ENCODE peak calls at places on chromosomes 6 and 20, in nine cellular contexts. Y, H, K, I, E, L, Z, N and C are unnamed samples.

GRCh38 chr6:47404436-47404835 is 73.2 kb upstream of the CD2AP start:
- DNase-seq in Y (no peak), H (no peak), K (peak; percentile 82), I (no peak), E (no peak), L (no peak), Z (no peak), N (no peak), C (no peak)

GRCh38 chr20:18401305-18401704 is 65.5 kb downstream of the DZANK1 start:
- DNase-seq in Y (no peak), H (no peak), K (no peak), I (no peak), E (no peak), L (no peak), Z (no peak), N (no peak), C (no peak)

GRCh38 chr20:10927011-10927583 is 253.3 kb upstream of the JAG1 start:
- DNase-seq in Y (no peak), H (no peak), K (no peak), I (no peak), E (no peak), L (no peak), Z (no peak), N (no peak), C (no peak)

GRCh38 chr6:24614048-24614420 is 32.0 kb downstream of the KIAA0319 start:
- DNase-seq in Y (no peak), H (no peak), K (no peak), I (no peak), E (no peak), L (no peak), Z (no peak), N (no peak), C (no peak)

GRCh38 chr6:168432196-168432595 is 8.8 kb upstream of the SMOC2 start:
- DNase-seq in Y (no peak), H (peak; percentile 33), K (no peak), I (no peak), E (no peak), L (no peak), Z (no peak), N (no peak), C (no peak)

GRCh38 chr6:165042912-165043311 is 266.5 kb downstream of the C6orf118 start:
- DNase-seq in Y (no peak), H (peak; percentile 15), K (no peak), I (no peak), E (no peak), L (no peak), Z (no peak), N (no peak), C (peak; percentile 22)

GRCh38 chr6:170166511-170167122 is 124.3 kb downstream of the DLL1 start:
- DNase-seq in Y (no peak), H (no peak), K (no peak), I (no peak), E (no peak), L (no peak), Z (no peak), N (no peak), C (no peak)

GRCh38 chr20:49785851-49786174 is 26.8 kb upstream of the SLC9A8 start:
- DNase-seq in Y (no peak), H (no peak), K (no peak), I (no peak), E (no peak), L (no peak), Z (no peak), N (no peak), C (no peak)

GRCh38 chr6:31663961-31664789 is 622 bp downstream of the GPANK1 start:
- DNase-seq in Y (peak; percentile 55), H (peak; percentile 65), K (peak; percentile 82), I (no peak), E (peak; percentile 17), L (peak; percentile 77), Z (no peak), N (peak; percentile 90), C (no peak)

GRCh38 chr20:57934913-57935312 is 225.1 kb upstream of the PMEPA1 start:
- DNase-seq in Y (no peak), H (no peak), K (no peak), I (no peak), E (no peak), L (no peak), Z (no peak), N (no peak), C (no peak)

GRCh38 chr6:77457720-77458349 is 5.5 kb downstream of the HTR1B start:
- DNase-seq in Y (peak; percentile 80), H (peak; percentile 70), K (peak; percentile 65), I (peak; percentile 82), E (peak; percentile 67), L (peak; percentile 92), Z (peak; percentile 10), N (peak; percentile 93), C (peak; percentile 85)

GRCh38 chr20:37919389-37920040 is 16.6 kb downstream of the VSTM2L start:
- DNase-seq in Y (no peak), H (peak; percentile 69), K (no peak), I (no peak), E (no peak), L (no peak), Z (no peak), N (no peak), C (no peak)

GRCh38 chr20:18908109-18908508 is 94.5 kb downstream of the SCP2D1 start:
- DNase-seq in Y (no peak), H (no peak), K (no peak), I (no peak), E (no peak), L (no peak), Z (no peak), N (no peak), C (no peak)

GRCh38 chr20:4905195-4905594 is 96.1 kb downstream of the SLC23A2 start:
- DNase-seq in Y (no peak), H (no peak), K (no peak), I (no peak), E (no peak), L (no peak), Z (no peak), N (no peak), C (no peak)

GRCh38 chr6:56004421-56004820 is 129.0 kb upstream of the BMP5 start:
- DNase-seq in Y (no peak), H (no peak), K (no peak), I (no peak), E (peak; percentile 3), L (peak; percentile 60), Z (no peak), N (peak; percentile 79), C (no peak)

GRCh38 chr6:157376706-157377230 is 4.2 kb upstream of the ZDHHC14 start:
- DNase-seq in Y (peak; percentile 45), H (no peak), K (no peak), I (no peak), E (no peak), L (no peak), Z (no peak), N (peak; percentile 56), C (no peak)

GRCh38 chr6:26520088-26520839 is 17.9 kb upstream of the HMGN4 start:
- DNase-seq in Y (no peak), H (peak; percentile 15), K (no peak), I (no peak), E (peak; percentile 73), L (no peak), Z (no peak), N (peak; percentile 75), C (peak; percentile 49)

GRCh38 chr20:43843096-43843964 is 71.3 kb upstream of the TOX2 start:
- DNase-seq in Y (peak; percentile 86), H (no peak), K (peak; percentile 81), I (no peak), E (no peak), L (peak; percentile 80), Z (no peak), N (peak; percentile 92), C (no peak)